ENCODE peak calls at places on chromosomes 7 and 10, in five cellular contexts. N, U, M, J and Q are unnamed samples.

GRCh38 chr7:107564553-107565298 is 955 bp downstream of the DUS4L start:
- DNase-seq in M (no peak), N (peak), U (no peak), J (no peak), Q (peak)

GRCh38 chr10:31768467-31768866 is 160.2 kb downstream of the ARHGAP12 start:
- DNase-seq in M (no peak), N (peak), J (no peak), U (no peak), Q (peak)

GRCh38 chr7:157567666-157568065 is 230.9 kb downstream of the DNAJB6 start:
- DNase-seq in N (no peak), M (no peak), U (no peak), J (no peak), Q (no peak)

GRCh38 chr7:98213874-98214810 is 2.9 kb downstream of the BHLHA15 start:
- DNase-seq in N (no peak), M (no peak), U (peak), J (no peak), Q (no peak)

GRCh38 chr7:10908600-10908999 is 65.1 kb upstream of the PHF14 start:
- DNase-seq in N (no peak), M (no peak), U (no peak), J (no peak), Q (no peak)

GRCh38 chr10:102504179-102504975 is 605 bp downstream of the SUFU start:
- DNase-seq in J (peak), N (no peak), M (peak), U (peak), Q (no peak)

GRCh38 chr10:130040817-130041330 is 69.8 kb downstream of the C10orf143 start:
- DNase-seq in U (no peak), M (no peak), N (no peak), J (no peak), Q (no peak)

GRCh38 chr10:26810435-26811026 is 50.2 kb downstream of the ABI1 start:
- DNase-seq in M (no peak), N (no peak), U (no peak), J (no peak), Q (no peak)

GRCh38 chr7:121103579-121103978 is 115.1 kb downstream of the CPED1 start:
- DNase-seq in U (no peak), J (no peak), N (no peak), M (no peak), Q (no peak)

GRCh38 chr10:97830064-97830463 is 19.6 kb upstream of the GOLGA7B start:
- DNase-seq in J (no peak), N (no peak), U (no peak), M (no peak), Q (no peak)

GRCh38 chr10:31186225-31187010 is 132.6 kb upstream of the ZEB1 start:
- DNase-seq in N (peak), J (no peak), M (no peak), U (no peak), Q (no peak)

GRCh38 chr10:108249940-108250339 is 1085.4 kb upstream of the SORCS1 start:
- DNase-seq in J (no peak), U (no peak), N (no peak), M (no peak), Q (no peak)